ENCODE peak calls at places on chromosomes 12 and 14, in four cellular contexts. M is IMR-90, L is mesendoderm, W is MM.1S. N is an unnamed sample.

GRCh38 chr14:72097173-72097783 is 165.0 kb downstream of the RGS6 start:
- DNase-seq in W (no peak), M (no peak), L (no peak), N (no peak)

GRCh38 chr12:42759622-42760273 is 170.2 kb upstream of the PRICKLE1 start:
- DNase-seq in W (no peak), M (peak), L (no peak), N (no peak)

GRCh38 chr14:24179961-24180726 is 8.3 kb downstream of the REC8 start:
- DNase-seq in L (no peak), M (peak), W (no peak), N (peak)

GRCh38 chr12:57753938-57754337 is 965 bp upstream of the MARCHF9 start:
- DNase-seq in L (no peak), M (no peak), W (no peak), N (no peak)

GRCh38 chr14:89673499-89674225 is 256.6 kb upstream of the FOXN3 start:
- DNase-seq in L (no peak), M (peak), W (no peak), N (no peak)

GRCh38 chr14:91573894-91574837 is 64.1 kb upstream of the PPP4R3A start:
- DNase-seq in L (peak), M (peak), W (peak), N (peak)

GRCh38 chr14:77076118-77076631 is 21.9 kb upstream of the CIPC start:
- DNase-seq in W (no peak), L (peak), M (no peak), N (no peak)

GRCh38 chr12:6607751-6608591 is 792 bp upstream of the CHD4 start:
- DNase-seq in W (peak), M (peak), L (peak), N (peak)

GRCh38 chr12:27861428-27862167 is 81.6 kb upstream of the MANSC4 start:
- DNase-seq in M (peak), L (no peak), W (peak), N (peak)

GRCh38 chr12:116247377-116247776 is 30.1 kb downstream of the MED13L start:
- DNase-seq in M (peak), W (no peak), L (no peak), N (no peak)

GRCh38 chr14:71117839-71118743 is 210.8 kb downstream of the PCNX1 start:
- DNase-seq in L (peak), M (peak), W (no peak), N (peak)

GRCh38 chr12:109961612-109962011 is 34.6 kb downstream of the GIT2 start:
- DNase-seq in M (no peak), L (no peak), W (no peak), N (no peak)

GRCh38 chr12:69575346-69575745 is 9.9 kb upstream of the CCT2 start:
- DNase-seq in M (peak), L (no peak), W (no peak), N (no peak)

GRCh38 chr12:110577717-110578521 is 5.2 kb downstream of the PPTC7 start:
- DNase-seq in W (no peak), M (peak), L (no peak), N (peak)

GRCh38 chr12:14366211-14366762 is 805 bp downstream of the ATF7IP start:
- DNase-seq in L (peak), W (peak), M (peak), N (no peak)

GRCh38 chr12:49673446-49674317 is 33.5 kb downstream of the FMNL3 start:
- DNase-seq in W (no peak), M (peak), L (peak), N (peak)

GRCh38 chr12:22250762-22251161 is 83.7 kb downstream of the ST8SIA1 start:
- DNase-seq in L (peak), W (no peak), M (no peak), N (no peak)

GRCh38 chr14:52954346-52955214 is 3.7 kb upstream of the FERMT2 start:
- DNase-seq in W (no peak), L (peak), M (peak), N (no peak)

GRCh38 chr12:117494833-117495714 is 133.6 kb upstream of the NOS1 start:
- DNase-seq in M (no peak), L (peak), W (no peak), N (no peak)

GRCh38 chr12:117151195-117152031 is 38.9 kb downstream of the FBXO21 start:
- DNase-seq in L (peak), M (peak), W (no peak), N (no peak)

GRCh38 chr12:123660328-123660727 is 10.6 kb upstream of the TCTN2 start:
- DNase-seq in W (no peak), M (peak), L (no peak), N (peak)

GRCh38 chr12:40336573-40337199 is 111.9 kb downstream of the LRRK2 start:
- DNase-seq in W (peak), M (peak), L (no peak), N (no peak)

GRCh38 chr12:83015390-83016225 is 328.9 kb downstream of the TMTC2 start:
- DNase-seq in L (no peak), M (no peak), W (no peak), N (no peak)

GRCh38 chr12:52126050-52126604 is 46.6 kb downstream of the SMIM41 start:
- DNase-seq in L (no peak), M (no peak), W (no peak), N (no peak)

GRCh38 chr12:110531741-110532333 is 29.7 kb downstream of the RAD9B start:
- DNase-seq in W (peak), L (no peak), M (peak), N (peak)

DNA sequence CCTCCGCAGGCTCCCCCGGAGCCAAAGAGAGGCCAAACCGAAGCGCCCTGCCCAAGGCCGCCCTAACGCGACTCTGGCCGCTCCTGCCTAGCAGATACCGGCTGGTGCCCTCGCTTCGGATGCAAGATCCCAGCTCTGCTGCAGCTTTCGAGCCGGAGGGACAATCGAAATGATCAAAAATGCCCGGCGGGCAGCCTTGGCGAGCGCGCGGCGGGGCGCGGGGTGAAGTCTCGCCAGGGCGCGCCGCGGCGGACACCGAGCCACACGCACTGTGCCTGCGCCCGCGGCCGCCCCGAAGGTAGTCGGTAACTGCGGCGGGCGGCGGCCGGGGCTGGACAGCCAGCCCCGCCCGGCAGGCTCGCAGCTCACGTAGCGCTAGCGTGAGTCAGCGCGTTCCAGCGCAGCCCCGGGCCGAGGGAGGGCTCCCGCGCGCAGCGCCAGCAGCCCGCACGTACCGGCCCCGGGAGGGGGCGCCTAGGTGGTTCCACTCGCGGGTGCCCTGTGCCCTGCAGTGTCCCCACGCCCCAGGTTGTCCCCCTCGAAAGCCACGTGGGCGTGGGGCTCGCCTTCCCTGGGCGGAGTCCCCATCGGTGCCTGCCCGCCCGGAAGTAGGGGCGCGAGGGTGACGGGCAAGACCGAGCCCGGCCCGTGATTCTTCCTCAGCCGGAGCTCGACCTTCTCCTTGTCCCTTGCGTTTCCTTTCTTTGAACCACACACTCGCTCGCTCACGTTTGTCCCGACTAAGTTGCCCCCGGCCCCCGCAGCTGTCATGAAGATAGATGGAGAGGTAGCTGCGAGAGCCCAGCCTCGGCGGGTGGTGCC is 109.3 kb upstream of the EGLN3 start:
- DNase-seq in W (no peak), M (peak), L (peak), N (peak)
- H3K4me2 ChIP-seq in W (no peak), M (peak), L (peak), N (peak)

GRCh38 chr12:11795192-11795909 is 145.9 kb downstream of the ETV6 start:
- DNase-seq in L (no peak), W (no peak), M (no peak), N (no peak)
- H3K4me2 ChIP-seq in L (no peak), W (no peak), M (peak), N (peak)

GRCh38 chr12:53232641-53233538 is 881 bp upstream of the RARG start:
- DNase-seq in L (peak), W (peak), M (no peak), N (peak)

GRCh38 chr12:53233671-53234091 is 1.7 kb upstream of the RARG start:
- DNase-seq in L (no peak), W (no peak), M (no peak), N (no peak)

GRCh38 chr12:53234236-53234635 is 2.2 kb upstream of the RARG start:
- DNase-seq in M (no peak), L (peak), W (no peak), N (no peak)

GRCh38 chr12:53230971-53231858 is 794 bp downstream of the RARG start:
- DNase-seq in M (no peak), W (no peak), L (no peak), N (no peak)

DNA sequence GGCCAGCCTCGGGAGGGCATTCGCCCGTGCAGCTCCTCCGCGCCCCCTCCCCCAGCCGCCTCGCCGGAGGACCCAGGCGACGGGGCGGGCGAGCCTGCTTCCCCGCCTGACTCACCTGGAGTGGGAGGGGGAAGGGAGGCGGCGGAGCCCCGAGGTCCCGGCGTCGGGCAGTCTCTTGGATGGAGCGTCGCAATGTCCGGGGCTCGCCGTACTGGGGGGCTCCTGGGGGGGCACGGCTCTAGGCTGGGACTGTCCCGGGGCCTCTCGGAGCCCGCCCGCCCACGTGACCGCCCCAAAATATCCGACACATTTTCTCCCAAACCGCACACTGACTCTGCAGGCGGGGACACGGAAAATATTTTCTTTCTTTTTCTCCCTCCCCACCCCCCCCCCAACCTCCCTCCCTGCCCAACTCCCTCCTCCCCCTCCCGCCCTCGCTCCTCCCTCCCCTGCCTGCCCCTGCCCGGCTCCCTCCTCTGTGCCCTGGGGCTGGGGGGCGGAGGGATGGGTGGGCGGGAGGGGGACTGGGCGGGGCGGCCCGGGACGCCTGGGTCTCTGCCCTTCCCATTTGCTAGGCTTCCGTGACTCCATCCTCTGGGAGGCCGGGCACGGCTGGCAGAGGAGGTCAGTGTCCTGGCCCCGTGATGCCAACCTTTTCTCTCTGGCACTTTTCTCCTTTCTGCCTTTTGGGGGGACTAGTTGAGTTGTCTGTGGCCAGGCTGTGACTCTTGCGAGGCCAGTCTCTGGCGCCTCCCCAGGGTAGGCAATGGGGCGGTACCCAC is at the start of gene RARG:
- DNase-seq in W (peak), M (no peak), L (peak), N (peak)
- H3K4me2 ChIP-seq in W (peak), M (peak), L (peak), N (peak)

GRCh38 chr12:95805864-95806669 is 15.5 kb upstream of the NTN4 start:
- DNase-seq in L (peak), W (no peak), M (peak), N (peak)
- H3K4me2 ChIP-seq in L (no peak), W (no peak), M (peak), N (peak)

N was measured in mammary epithelial cell.